ENCODE peak calls at places on chromosome 9, in nine cellular contexts. A, J, W, E, F, P, U, I and D are unnamed samples.

GRCh38 chr9:84271004-84271886 is 69.3 kb downstream of the SLC28A3 start:
- DNase-seq in A (peak; percentile 26), J (peak; percentile 50), W (no peak), E (no peak), F (peak; percentile 69), P (no peak), U (peak; percentile 64), I (no peak), D (peak; percentile 1)

GRCh38 chr9:36161187-36161586 is 8.0 kb upstream of the CCIN start:
- DNase-seq in A (no peak), J (no peak), W (no peak), E (no peak), F (no peak), P (no peak), U (peak; percentile 53), I (no peak), D (no peak)

GRCh38 chr9:30732060-30732459 is 1652.4 kb upstream of the ACO1 start:
- DNase-seq in A (no peak), J (no peak), W (no peak), E (no peak), F (peak; percentile 39), P (no peak), U (no peak), I (no peak), D (no peak)

GRCh38 chr9:20624201-20625002 is 2.1 kb upstream of the MLLT3 start:
- DNase-seq in A (no peak), J (peak; percentile 63), W (peak; percentile 20), E (peak; percentile 72), F (no peak), P (no peak), U (peak; percentile 72), I (no peak), D (peak; percentile 23)

GRCh38 chr9:115264333-115264732 is 146.4 kb upstream of the TNC start:
- DNase-seq in A (no peak), J (no peak), W (no peak), E (no peak), F (no peak), P (no peak), U (peak; percentile 84), I (no peak), D (no peak)

GRCh38 chr9:76159288-76159926 is 234.8 kb downstream of the RFK start:
- DNase-seq in A (no peak), J (no peak), W (no peak), E (no peak), F (no peak), P (no peak), U (no peak), I (no peak), D (no peak)

GRCh38 chr9:35519697-35520403 is 29.9 kb downstream of the RUSC2 start:
- DNase-seq in A (no peak), J (no peak), W (no peak), E (no peak), F (no peak), P (no peak), U (peak; percentile 62), I (no peak), D (no peak)

GRCh38 chr9:93587284-93587650 is 10.9 kb downstream of the PHF2 start:
- DNase-seq in A (no peak), J (no peak), W (no peak), E (no peak), F (no peak), P (no peak), U (no peak), I (no peak), D (no peak)